ENCODE peak calls at places on chromosomes 11 and 22, in five cellular contexts. Z is HCT116, T is AG09319, I is tibial nerve, G is dorsolateral prefrontal cortex. H is an unnamed sample.

GRCh38 chr11:101718406-101718805 is 134.6 kb upstream of the TRPC6 start:
- DNase-seq in Z (no peak), T (no peak), I (no peak), G (no peak), H (no peak)

GRCh38 chr11:117930668-117931330 is 1.6 kb upstream of the TMPRSS13 start:
- DNase-seq in Z (no peak), T (no peak), I (no peak), G (no peak), H (no peak)

GRCh38 chr11:114264381-114264780 is 31.8 kb upstream of the NNMT start:
- DNase-seq in Z (no peak), T (no peak), I (no peak), G (no peak), H (no peak)

GRCh38 chr22:43554694-43555365 is 143.0 kb downstream of the MPPED1 start:
- DNase-seq in Z (no peak), T (no peak), I (no peak), G (no peak), H (no peak)

GRCh38 chr22:28017558-28017820 is 98.4 kb upstream of the PITPNB start:
- DNase-seq in Z (no peak), T (no peak), I (no peak), G (no peak), H (no peak)

GRCh38 chr11:19398772-19399542 is 158.2 kb upstream of the E2F8 start:
- DNase-seq in Z (no peak), T (peak), I (peak), G (no peak), H (no peak)

GRCh38 chr11:130318031-130318673 is 3.4 kb upstream of the ZBTB44 start:
- DNase-seq in Z (no peak), T (no peak), I (no peak), G (no peak), H (peak)

GRCh38 chr22:19446603-19447387 is 716 bp downstream of the C22orf39 start:
- DNase-seq in Z (no peak), T (no peak), I (no peak), G (no peak), H (no peak)

GRCh38 chr22:36292823-36293530 is 40.0 kb downstream of the APOL1 start:
- DNase-seq in Z (no peak), T (no peak), I (no peak), G (no peak), H (no peak)

GRCh38 chr22:46538816-46539163 is 1.4 kb upstream of the CELSR1 start:
- DNase-seq in Z (no peak), T (no peak), I (no peak), G (no peak), H (no peak)

GRCh38 chr22:39999144-39999757 is 4.5 kb downstream of the FAM83F start:
- DNase-seq in Z (no peak), T (no peak), I (peak), G (no peak), H (no peak)

GRCh38 chr11:127056338-127056971 is 55.9 kb upstream of the KIRREL3 start:
- DNase-seq in Z (no peak), T (no peak), I (no peak), G (no peak), H (no peak)

GRCh38 chr11:71269603-71270511 is 17.5 kb upstream of the SHANK2 start:
- DNase-seq in Z (no peak), T (no peak), I (no peak), G (no peak), H (no peak)

GRCh38 chr11:62502030-62502730 is 44.4 kb downstream of the AHNAK start:
- DNase-seq in Z (no peak), T (no peak), I (no peak), G (no peak), H (no peak)

GRCh38 chr11:12741671-12742216 is 67.5 kb downstream of the TEAD1 start:
- DNase-seq in Z (no peak), T (no peak), I (no peak), G (no peak), H (no peak)

GRCh38 chr11:66082936-66083698 is 13.0 kb downstream of the PACS1 start:
- DNase-seq in Z (no peak), T (no peak), I (no peak), G (no peak), H (no peak)

GRCh38 chr11:111775024-111775710 is 9.0 kb upstream of the PPP2R1B start:
- DNase-seq in Z (no peak), T (no peak), I (peak), G (no peak), H (no peak)

GRCh38 chr22:31866918-31867317 is 77.4 kb upstream of the YWHAH start:
- DNase-seq in Z (no peak), T (no peak), I (no peak), G (no peak), H (no peak)

GRCh38 chr11:36026315-36026968 is 82.6 kb downstream of the LDLRAD3 start:
- DNase-seq in Z (no peak), T (no peak), I (no peak), G (no peak), H (no peak)

GRCh38 chr22:44975444-44976262 is 34.2 kb downstream of the PHF21B start:
- DNase-seq in Z (peak), T (peak), I (peak), G (peak), H (peak)

GRCh38 chr11:17014774-17015638 is 792 bp upstream of the PLEKHA7 start:
- DNase-seq in Z (peak), T (no peak), I (peak), G (no peak), H (peak)

GRCh38 chr11:83508804-83509203 is 222.6 kb upstream of the CCDC90B start:
- DNase-seq in Z (no peak), T (no peak), I (no peak), G (no peak), H (no peak)

GRCh38 chr11:119178166-119178680 is 7.1 kb upstream of the NHERF4 start:
- DNase-seq in Z (no peak), T (no peak), I (no peak), G (no peak), H (no peak)

GRCh38 chr22:17920992-17921650 is 103.2 kb downstream of the MICAL3 start:
- DNase-seq in Z (no peak), T (no peak), I (no peak), G (no peak), H (no peak)

GRCh38 chr11:128451651-128452470 is 135.5 kb downstream of the ETS1 start:
- DNase-seq in Z (no peak), T (no peak), I (peak), G (peak), H (no peak)

GRCh38 chr11:7677801-7678201 is 4.5 kb upstream of the CYB5R2 start:
- DNase-seq in Z (no peak), T (no peak), I (no peak), G (no peak), H (peak)

DNA sequence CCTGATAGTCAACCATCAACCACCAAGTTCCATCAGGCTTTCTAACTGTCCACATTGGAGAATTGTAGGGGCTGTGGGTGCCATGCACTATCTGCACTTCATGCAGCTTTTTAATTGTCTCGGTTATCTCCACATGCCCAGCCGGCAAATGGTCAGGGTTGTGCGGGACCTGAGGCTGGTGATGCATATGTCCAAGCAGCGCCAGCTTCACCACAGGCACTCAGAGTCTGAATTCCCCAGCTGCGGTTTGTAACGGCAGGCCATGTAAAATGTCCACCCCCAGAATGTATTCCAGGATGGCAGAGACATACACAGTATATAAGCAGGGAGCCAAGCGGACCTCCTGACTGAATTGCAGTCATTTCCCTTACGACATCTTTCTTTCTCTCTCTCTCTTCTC is 435.6 kb downstream of the DYNC2H1 start:
- DNase-seq in Z (no peak), T (no peak), I (no peak), G (no peak), H (no peak)
- TF ChIP-seq CTCF in Z (no peak), T (no peak), I (no peak), G (no peak), H (no peak)

DNA sequence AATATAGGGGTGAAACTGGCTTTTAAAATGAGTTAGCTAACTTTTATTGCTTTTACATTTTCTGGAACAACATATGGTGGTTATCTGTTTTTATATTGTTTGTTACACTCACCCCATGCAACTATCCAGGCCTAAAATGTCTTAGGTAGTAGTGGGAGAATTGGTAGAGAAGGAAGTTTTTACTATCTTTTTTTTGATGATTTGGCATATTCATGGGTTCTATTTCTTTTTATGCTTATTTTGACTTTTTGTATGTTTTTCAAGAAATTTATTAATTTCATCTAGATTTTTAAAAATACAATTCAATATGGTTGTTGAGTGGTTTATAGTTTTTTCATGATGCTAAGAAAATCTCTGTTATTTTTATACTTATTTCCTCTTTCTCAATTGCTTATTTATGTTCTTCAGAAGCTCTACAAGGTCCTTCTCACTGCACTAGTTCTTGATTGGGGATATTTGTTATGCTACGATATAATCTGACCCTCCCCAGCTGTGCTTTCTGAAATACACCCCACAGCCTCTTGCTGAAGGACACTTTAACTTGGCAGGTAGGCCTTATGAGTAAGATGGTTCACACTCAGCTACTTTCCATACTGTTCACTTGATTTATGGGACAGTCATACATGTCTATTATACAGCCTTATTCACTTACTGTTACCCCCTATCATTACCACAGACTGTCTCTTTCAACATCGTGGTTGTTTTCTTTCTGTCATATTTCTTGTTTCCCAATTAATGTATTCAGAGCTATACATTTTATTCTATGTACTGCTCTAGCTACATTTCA is 431.2 kb downstream of the METTL15 start:
- DNase-seq in Z (no peak), T (no peak), I (no peak), G (no peak), H (no peak)
- TF ChIP-seq CTCF in Z (no peak), T (no peak), I (no peak), G (no peak), H (no peak)

DNA sequence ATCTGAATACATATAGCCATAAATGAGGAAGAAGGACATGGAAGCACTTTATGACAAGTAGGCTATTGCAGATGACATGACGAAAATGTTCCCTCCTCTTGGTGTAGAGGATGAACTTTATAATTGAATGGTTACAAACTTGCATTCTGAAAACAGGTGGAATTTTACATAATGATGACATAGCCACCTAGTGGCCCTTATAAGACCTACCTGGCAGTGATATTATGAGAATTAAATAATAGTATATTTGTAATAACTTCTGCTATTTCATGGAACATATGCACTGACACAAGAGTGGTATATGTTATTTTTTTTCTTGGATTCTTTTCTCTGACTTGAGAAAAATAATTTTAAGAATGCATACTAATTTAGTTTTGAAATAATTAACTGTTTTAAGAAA is 22.9 kb downstream of the TRIM22 start:
- DNase-seq in Z (peak), T (no peak), I (no peak), G (no peak), H (no peak)
- TF ChIP-seq CTCF in Z (peak), T (peak), I (no peak), G (no peak), H (peak)

GRCh38 chr11:102933627-102934026 is 21.9 kb downstream of the MMP13 start:
- DNase-seq in Z (no peak), T (no peak), I (no peak), G (no peak), H (no peak)

GRCh38 chr11:102932678-102933077 is 22.9 kb downstream of the MMP13 start:
- DNase-seq in Z (no peak), T (no peak), I (no peak), G (no peak), H (no peak)

GRCh38 chr11:102934735-102935134 is 20.8 kb downstream of the MMP13 start:
- DNase-seq in Z (no peak), T (no peak), I (no peak), G (no peak), H (no peak)

GRCh38 chr11:102936864-102937509 is 18.5 kb downstream of the MMP13 start:
- DNase-seq in Z (no peak), T (no peak), I (no peak), G (no peak), H (no peak)

DNA sequence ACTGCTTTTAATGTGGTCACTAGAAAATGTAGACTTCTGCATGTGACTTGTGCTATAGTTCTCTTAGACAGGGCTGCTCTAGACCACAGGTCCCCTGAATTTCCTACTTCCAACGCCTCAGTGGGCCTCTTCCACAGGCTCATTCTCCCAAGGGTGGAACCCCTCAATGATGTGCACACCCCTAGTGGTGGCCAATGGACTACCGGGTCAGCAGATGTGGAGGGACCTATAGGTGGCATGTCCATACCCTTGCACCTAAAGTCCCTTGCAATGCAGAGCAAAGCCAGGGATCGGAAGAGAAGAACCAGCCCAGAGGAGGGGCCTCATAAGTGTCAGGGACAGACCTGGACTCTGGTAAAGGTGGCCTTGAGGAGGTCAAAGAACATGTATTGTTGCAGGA is 20.0 kb downstream of the MMP13 start:
- DNase-seq in Z (no peak), T (no peak), I (no peak), G (no peak), H (no peak)
- TF ChIP-seq CTCF in Z (peak), T (no peak), I (no peak), G (no peak), H (peak)

GRCh38 chr11:64148917-64149617 is 16.8 kb downstream of the MACROD1 start:
- DNase-seq in Z (no peak), T (no peak), I (no peak), G (no peak), H (no peak)
- TF ChIP-seq CTCF in Z (no peak), T (no peak), I (no peak), G (peak), H (no peak)

GRCh38 chr22:41256254-41256897 is 15.6 kb upstream of the CHADL start:
- DNase-seq in Z (no peak), T (peak), I (no peak), G (no peak), H (no peak)
- TF ChIP-seq CTCF in Z (no peak), T (peak), I (no peak), G (no peak), H (peak)

GRCh38 chr11:74013141-74013540 is 4.3 kb upstream of the UCP3 start:
- DNase-seq in Z (no peak), T (no peak), I (no peak), G (no peak), H (no peak)
- TF ChIP-seq CTCF in Z (no peak), T (no peak), I (no peak), G (no peak), H (no peak)

GRCh38 chr11:70229737-70230136 is 26.6 kb downstream of the FADD start:
- DNase-seq in Z (no peak), T (no peak), I (no peak), G (no peak), H (no peak)

GRCh38 chr11:70225629-70226582 is 22.8 kb downstream of the FADD start:
- DNase-seq in Z (no peak), T (no peak), I (peak), G (no peak), H (no peak)

GRCh38 chr11:70230840-70231710 is 28.0 kb downstream of the FADD start:
- DNase-seq in Z (no peak), T (no peak), I (no peak), G (no peak), H (no peak)

GRCh38 chr11:70230151-70230839 is 27.2 kb downstream of the FADD start:
- DNase-seq in Z (no peak), T (no peak), I (no peak), G (no peak), H (no peak)

GRCh38 chr11:70226967-70227366 is 23.9 kb downstream of the FADD start:
- DNase-seq in Z (peak), T (no peak), I (no peak), G (no peak), H (no peak)
- TF ChIP-seq CTCF in Z (peak), T (peak), I (no peak), G (no peak), H (peak)

GRCh38 chr11:2266586-2267305 is 3.6 kb downstream of the ASCL2 start:
- DNase-seq in Z (no peak), T (no peak), I (no peak), G (peak), H (no peak)
- TF ChIP-seq CTCF in Z (no peak), T (no peak), I (no peak), G (no peak), H (no peak)

H was measured in retinal pigment epithelial cell.